ENCODE peak calls at places on chromosomes 1 and 21, in eight cellular contexts. One of them, this sample, is unnamed.

GRCh38 chr1:89843279-89844121 is 22.7 kb downstream of the LRRC8D start:
- DNase-seq in stimulated activated CD4-positive, alpha-beta T cell treated with anti-CD3 and anti-CD28 coated beads, Interleukin-1b, Interleukin-23, amount 100 ng/mL, for 24 hours: no peak
- DNase-seq in lung microvascular endothelial cell: peak
- DNase-seq in hepatic stellate cell: peak
- DNase-seq in left colon: peak
- DNase-seq in ELF-1: peak
- DNase-seq in A172: peak
- DNase-seq in tibial nerve: peak
- DNase-seq in this sample: peak

GRCh38 chr1:192610114-192610958 is 25.6 kb upstream of the RGS13 start:
- DNase-seq in stimulated activated CD4-positive, alpha-beta T cell treated with anti-CD3 and anti-CD28 coated beads, Interleukin-1b, Interleukin-23, amount 100 ng/mL, for 24 hours: no peak
- DNase-seq in ELF-1: no peak
- DNase-seq in tibial nerve: no peak
- DNase-seq in hepatic stellate cell: no peak
- DNase-seq in lung microvascular endothelial cell: peak
- DNase-seq in left colon: no peak
- DNase-seq in A172: peak
- DNase-seq in this sample: no peak

GRCh38 chr1:90924982-90925381 is 96.9 kb downstream of the ZNF644 start:
- DNase-seq in stimulated activated CD4-positive, alpha-beta T cell treated with anti-CD3 and anti-CD28 coated beads, Interleukin-1b, Interleukin-23, amount 100 ng/mL, for 24 hours: no peak
- DNase-seq in tibial nerve: no peak
- DNase-seq in ELF-1: peak
- DNase-seq in left colon: no peak
- DNase-seq in hepatic stellate cell: no peak
- DNase-seq in A172: no peak
- DNase-seq in lung microvascular endothelial cell: no peak
- DNase-seq in this sample: peak

GRCh38 chr1:1788646-1789431 is 10.6 kb upstream of the NADK start:
- DNase-seq in tibial nerve: no peak
- DNase-seq in A172: no peak
- DNase-seq in hepatic stellate cell: no peak
- DNase-seq in left colon: peak
- DNase-seq in ELF-1: peak
- DNase-seq in lung microvascular endothelial cell: peak
- DNase-seq in stimulated activated CD4-positive, alpha-beta T cell treated with anti-CD3 and anti-CD28 coated beads, Interleukin-1b, Interleukin-23, amount 100 ng/mL, for 24 hours: no peak
- DNase-seq in this sample: peak

GRCh38 chr21:29888437-29888836 is 51.4 kb downstream of the GRIK1 start:
- DNase-seq in tibial nerve: no peak
- DNase-seq in left colon: no peak
- DNase-seq in A172: no peak
- DNase-seq in ELF-1: no peak
- DNase-seq in hepatic stellate cell: no peak
- DNase-seq in lung microvascular endothelial cell: no peak
- DNase-seq in stimulated activated CD4-positive, alpha-beta T cell treated with anti-CD3 and anti-CD28 coated beads, Interleukin-1b, Interleukin-23, amount 100 ng/mL, for 24 hours: no peak
- DNase-seq in this sample: no peak

GRCh38 chr21:43760391-43760958 is 15.6 kb downstream of the CSTB start:
- DNase-seq in left colon: no peak
- DNase-seq in ELF-1: no peak
- DNase-seq in tibial nerve: no peak
- DNase-seq in hepatic stellate cell: no peak
- DNase-seq in lung microvascular endothelial cell: no peak
- DNase-seq in A172: no peak
- DNase-seq in stimulated activated CD4-positive, alpha-beta T cell treated with anti-CD3 and anti-CD28 coated beads, Interleukin-1b, Interleukin-23, amount 100 ng/mL, for 24 hours: no peak
- DNase-seq in this sample: no peak

GRCh38 chr1:24920155-24920925 is 9.7 kb downstream of the RUNX3 start:
- DNase-seq in stimulated activated CD4-positive, alpha-beta T cell treated with anti-CD3 and anti-CD28 coated beads, Interleukin-1b, Interleukin-23, amount 100 ng/mL, for 24 hours: no peak
- DNase-seq in ELF-1: no peak
- DNase-seq in tibial nerve: peak
- DNase-seq in lung microvascular endothelial cell: no peak
- DNase-seq in A172: no peak
- DNase-seq in left colon: no peak
- DNase-seq in hepatic stellate cell: peak
- DNase-seq in this sample: no peak

GRCh38 chr1:19398309-19398760 is 86.2 kb downstream of the SLC66A1 start:
- DNase-seq in stimulated activated CD4-positive, alpha-beta T cell treated with anti-CD3 and anti-CD28 coated beads, Interleukin-1b, Interleukin-23, amount 100 ng/mL, for 24 hours: no peak
- DNase-seq in lung microvascular endothelial cell: no peak
- DNase-seq in A172: peak
- DNase-seq in left colon: no peak
- DNase-seq in tibial nerve: no peak
- DNase-seq in hepatic stellate cell: peak
- DNase-seq in ELF-1: peak
- DNase-seq in this sample: no peak

GRCh38 chr1:190084552-190084951 is 393.1 kb downstream of the BRINP3 start:
- DNase-seq in lung microvascular endothelial cell: no peak
- DNase-seq in stimulated activated CD4-positive, alpha-beta T cell treated with anti-CD3 and anti-CD28 coated beads, Interleukin-1b, Interleukin-23, amount 100 ng/mL, for 24 hours: no peak
- DNase-seq in left colon: no peak
- DNase-seq in ELF-1: peak
- DNase-seq in hepatic stellate cell: no peak
- DNase-seq in A172: peak
- DNase-seq in tibial nerve: no peak
- DNase-seq in this sample: peak

GRCh38 chr1:221739018-221739676 is 2.7 kb downstream of the DUSP10 start:
- DNase-seq in hepatic stellate cell: no peak
- DNase-seq in left colon: no peak
- DNase-seq in lung microvascular endothelial cell: no peak
- DNase-seq in tibial nerve: no peak
- DNase-seq in A172: no peak
- DNase-seq in stimulated activated CD4-positive, alpha-beta T cell treated with anti-CD3 and anti-CD28 coated beads, Interleukin-1b, Interleukin-23, amount 100 ng/mL, for 24 hours: no peak
- DNase-seq in ELF-1: no peak
- DNase-seq in this sample: no peak

GRCh38 chr1:10818262-10819197 is 22.1 kb upstream of the CASZ1 start:
- DNase-seq in hepatic stellate cell: no peak
- DNase-seq in stimulated activated CD4-positive, alpha-beta T cell treated with anti-CD3 and anti-CD28 coated beads, Interleukin-1b, Interleukin-23, amount 100 ng/mL, for 24 hours: no peak
- DNase-seq in A172: no peak
- DNase-seq in ELF-1: no peak
- DNase-seq in lung microvascular endothelial cell: no peak
- DNase-seq in tibial nerve: no peak
- DNase-seq in left colon: peak
- DNase-seq in this sample: no peak

GRCh38 chr1:113904292-113904673 is 316 bp downstream of the AP4B1 start:
- DNase-seq in stimulated activated CD4-positive, alpha-beta T cell treated with anti-CD3 and anti-CD28 coated beads, Interleukin-1b, Interleukin-23, amount 100 ng/mL, for 24 hours: no peak
- DNase-seq in A172: no peak
- DNase-seq in ELF-1: no peak
- DNase-seq in left colon: no peak
- DNase-seq in tibial nerve: no peak
- DNase-seq in lung microvascular endothelial cell: peak
- DNase-seq in hepatic stellate cell: peak
- DNase-seq in this sample: peak

GRCh38 chr1:24562625-24563024 is 6.7 kb downstream of the NCMAP start:
- DNase-seq in hepatic stellate cell: no peak
- DNase-seq in lung microvascular endothelial cell: no peak
- DNase-seq in ELF-1: no peak
- DNase-seq in left colon: peak
- DNase-seq in stimulated activated CD4-positive, alpha-beta T cell treated with anti-CD3 and anti-CD28 coated beads, Interleukin-1b, Interleukin-23, amount 100 ng/mL, for 24 hours: no peak
- DNase-seq in tibial nerve: no peak
- DNase-seq in A172: peak
- DNase-seq in this sample: no peak

GRCh38 chr1:221188531-221188930 is 309.3 kb downstream of the HLX start:
- DNase-seq in stimulated activated CD4-positive, alpha-beta T cell treated with anti-CD3 and anti-CD28 coated beads, Interleukin-1b, Interleukin-23, amount 100 ng/mL, for 24 hours: no peak
- DNase-seq in ELF-1: no peak
- DNase-seq in tibial nerve: no peak
- DNase-seq in left colon: no peak
- DNase-seq in A172: no peak
- DNase-seq in hepatic stellate cell: no peak
- DNase-seq in lung microvascular endothelial cell: no peak
- DNase-seq in this sample: no peak

GRCh38 chr1:40697436-40697835 is 5.9 kb downstream of the NFYC start:
- DNase-seq in stimulated activated CD4-positive, alpha-beta T cell treated with anti-CD3 and anti-CD28 coated beads, Interleukin-1b, Interleukin-23, amount 100 ng/mL, for 24 hours: no peak
- DNase-seq in left colon: no peak
- DNase-seq in lung microvascular endothelial cell: no peak
- DNase-seq in A172: no peak
- DNase-seq in hepatic stellate cell: no peak
- DNase-seq in ELF-1: no peak
- DNase-seq in tibial nerve: no peak
- DNase-seq in this sample: no peak

GRCh38 chr1:154886281-154887036 is 16.4 kb upstream of the KCNN3 start:
- DNase-seq in hepatic stellate cell: no peak
- DNase-seq in tibial nerve: no peak
- DNase-seq in stimulated activated CD4-positive, alpha-beta T cell treated with anti-CD3 and anti-CD28 coated beads, Interleukin-1b, Interleukin-23, amount 100 ng/mL, for 24 hours: no peak
- DNase-seq in left colon: no peak
- DNase-seq in A172: no peak
- DNase-seq in lung microvascular endothelial cell: no peak
- DNase-seq in ELF-1: no peak
- DNase-seq in this sample: no peak

GRCh38 chr1:22613951-22614350 is 22.5 kb upstream of the C1QA start:
- DNase-seq in ELF-1: no peak
- DNase-seq in stimulated activated CD4-positive, alpha-beta T cell treated with anti-CD3 and anti-CD28 coated beads, Interleukin-1b, Interleukin-23, amount 100 ng/mL, for 24 hours: no peak
- DNase-seq in A172: no peak
- DNase-seq in tibial nerve: no peak
- DNase-seq in hepatic stellate cell: no peak
- DNase-seq in left colon: no peak
- DNase-seq in lung microvascular endothelial cell: no peak
- DNase-seq in this sample: no peak

GRCh38 chr1:111032295-111032897 is 68.7 kb upstream of the LRIF1 start:
- DNase-seq in A172: peak
- DNase-seq in hepatic stellate cell: no peak
- DNase-seq in tibial nerve: no peak
- DNase-seq in stimulated activated CD4-positive, alpha-beta T cell treated with anti-CD3 and anti-CD28 coated beads, Interleukin-1b, Interleukin-23, amount 100 ng/mL, for 24 hours: peak
- DNase-seq in ELF-1: peak
- DNase-seq in lung microvascular endothelial cell: peak
- DNase-seq in left colon: no peak
- DNase-seq in this sample: peak

GRCh38 chr1:44554706-44555105 is 119.6 kb downstream of the TMEM53 start:
- DNase-seq in ELF-1: no peak
- DNase-seq in hepatic stellate cell: no peak
- DNase-seq in stimulated activated CD4-positive, alpha-beta T cell treated with anti-CD3 and anti-CD28 coated beads, Interleukin-1b, Interleukin-23, amount 100 ng/mL, for 24 hours: no peak
- DNase-seq in tibial nerve: no peak
- DNase-seq in A172: no peak
- DNase-seq in left colon: no peak
- DNase-seq in lung microvascular endothelial cell: no peak
- DNase-seq in this sample: no peak

GRCh38 chr1:150362721-150363425 is 1.1 kb upstream of the RPRD2 start:
- DNase-seq in stimulated activated CD4-positive, alpha-beta T cell treated with anti-CD3 and anti-CD28 coated beads, Interleukin-1b, Interleukin-23, amount 100 ng/mL, for 24 hours: no peak
- DNase-seq in left colon: peak
- DNase-seq in tibial nerve: no peak
- DNase-seq in hepatic stellate cell: no peak
- DNase-seq in lung microvascular endothelial cell: no peak
- DNase-seq in A172: no peak
- DNase-seq in ELF-1: no peak
- DNase-seq in this sample: no peak

GRCh38 chr1:224592636-224593579 is 23.2 kb upstream of the CNIH3 start:
- DNase-seq in lung microvascular endothelial cell: no peak
- DNase-seq in hepatic stellate cell: peak
- DNase-seq in tibial nerve: no peak
- DNase-seq in stimulated activated CD4-positive, alpha-beta T cell treated with anti-CD3 and anti-CD28 coated beads, Interleukin-1b, Interleukin-23, amount 100 ng/mL, for 24 hours: no peak
- DNase-seq in left colon: no peak
- DNase-seq in ELF-1: no peak
- DNase-seq in A172: peak
- DNase-seq in this sample: no peak

GRCh38 chr1:58932820-58933598 is 149.2 kb upstream of the JUN start:
- DNase-seq in hepatic stellate cell: peak
- DNase-seq in A172: peak
- DNase-seq in left colon: peak
- DNase-seq in tibial nerve: peak
- DNase-seq in stimulated activated CD4-positive, alpha-beta T cell treated with anti-CD3 and anti-CD28 coated beads, Interleukin-1b, Interleukin-23, amount 100 ng/mL, for 24 hours: no peak
- DNase-seq in ELF-1: no peak
- DNase-seq in lung microvascular endothelial cell: no peak
- DNase-seq in this sample: peak

GRCh38 chr1:205568469-205569361 is 63.1 kb downstream of the ELK4 start:
- DNase-seq in left colon: peak
- DNase-seq in lung microvascular endothelial cell: peak
- DNase-seq in ELF-1: no peak
- DNase-seq in hepatic stellate cell: no peak
- DNase-seq in A172: no peak
- DNase-seq in stimulated activated CD4-positive, alpha-beta T cell treated with anti-CD3 and anti-CD28 coated beads, Interleukin-1b, Interleukin-23, amount 100 ng/mL, for 24 hours: no peak
- DNase-seq in tibial nerve: no peak
- DNase-seq in this sample: peak

GRCh38 chr1:210841926-210842625 is 291.9 kb downstream of the KCNH1 start:
- DNase-seq in hepatic stellate cell: no peak
- DNase-seq in stimulated activated CD4-positive, alpha-beta T cell treated with anti-CD3 and anti-CD28 coated beads, Interleukin-1b, Interleukin-23, amount 100 ng/mL, for 24 hours: no peak
- DNase-seq in left colon: no peak
- DNase-seq in lung microvascular endothelial cell: no peak
- DNase-seq in tibial nerve: no peak
- DNase-seq in A172: no peak
- DNase-seq in ELF-1: no peak
- DNase-seq in this sample: no peak

GRCh38 chr1:115356356-115356755 is 18.3 kb upstream of the NGF start:
- DNase-seq in A172: peak
- DNase-seq in ELF-1: peak
- DNase-seq in tibial nerve: no peak
- DNase-seq in left colon: no peak
- DNase-seq in stimulated activated CD4-positive, alpha-beta T cell treated with anti-CD3 and anti-CD28 coated beads, Interleukin-1b, Interleukin-23, amount 100 ng/mL, for 24 hours: no peak
- DNase-seq in hepatic stellate cell: no peak
- DNase-seq in lung microvascular endothelial cell: no peak
- DNase-seq in this sample: no peak

GRCh38 chr1:241310451-241310850 is 46.6 kb downstream of the RGS7 start:
- DNase-seq in stimulated activated CD4-positive, alpha-beta T cell treated with anti-CD3 and anti-CD28 coated beads, Interleukin-1b, Interleukin-23, amount 100 ng/mL, for 24 hours: no peak
- DNase-seq in A172: peak
- DNase-seq in ELF-1: no peak
- DNase-seq in tibial nerve: no peak
- DNase-seq in hepatic stellate cell: peak
- DNase-seq in left colon: no peak
- DNase-seq in lung microvascular endothelial cell: no peak
- DNase-seq in this sample: no peak

GRCh38 chr1:77281491-77282186 is at the start of gene AK5:
- DNase-seq in lung microvascular endothelial cell: peak
- DNase-seq in tibial nerve: no peak
- DNase-seq in A172: no peak
- DNase-seq in ELF-1: peak
- DNase-seq in hepatic stellate cell: peak
- DNase-seq in stimulated activated CD4-positive, alpha-beta T cell treated with anti-CD3 and anti-CD28 coated beads, Interleukin-1b, Interleukin-23, amount 100 ng/mL, for 24 hours: peak
- DNase-seq in left colon: peak
- DNase-seq in this sample: peak

GRCh38 chr1:35369922-35370671 is 101.6 kb downstream of the ZMYM4 start:
- DNase-seq in ELF-1: peak
- DNase-seq in left colon: peak
- DNase-seq in lung microvascular endothelial cell: peak
- DNase-seq in A172: no peak
- DNase-seq in tibial nerve: peak
- DNase-seq in stimulated activated CD4-positive, alpha-beta T cell treated with anti-CD3 and anti-CD28 coated beads, Interleukin-1b, Interleukin-23, amount 100 ng/mL, for 24 hours: no peak
- DNase-seq in hepatic stellate cell: peak
- DNase-seq in this sample: no peak